ENCODE peak calls at places on chromosome 18, in four cellular contexts. C is nephron progenitor cell, G is bronchial epithelial cell, E is epithelial cell of esophagus. L is an unnamed sample.

GRCh38 chr18:135045-135444 is 23.3 kb upstream of the USP14 start:
- DNase-seq in C (no peak), G (no peak), E (no peak), L (no peak)

GRCh38 chr18:68623342-68623741 is 91.6 kb downstream of the TMX3 start:
- DNase-seq in C (peak), G (peak), E (peak), L (peak)

GRCh38 chr18:57040175-57040574 is 106.7 kb upstream of the BOD1L2 start:
- DNase-seq in C (no peak), G (no peak), E (no peak), L (no peak)

GRCh38 chr18:21262979-21263378 is 20.9 kb downstream of the GREB1L start:
- DNase-seq in C (no peak), G (peak), E (peak), L (no peak)

GRCh38 chr18:33749831-33750230 is 171.8 kb downstream of the ASXL3 start:
- DNase-seq in C (no peak), G (no peak), E (no peak), L (peak)

GRCh38 chr18:5584751-5585417 is 41.1 kb upstream of the EPB41L3 start:
- DNase-seq in C (no peak), G (peak), E (peak), L (no peak)

GRCh38 chr18:64245461-64245860 is 96.6 kb upstream of the LINC00305 start:
- DNase-seq in C (no peak), G (no peak), E (no peak), L (no peak)

GRCh38 chr18:48040457-48041110 is 110.1 kb upstream of the SMAD2 start:
- DNase-seq in C (no peak), G (no peak), E (no peak), L (no peak)

GRCh38 chr18:29840101-29840500 is 1202.4 kb downstream of the DSC3 start:
- DNase-seq in C (no peak), G (peak), E (peak), L (no peak)

GRCh38 chr18:75090336-75090735 is 118.6 kb downstream of the PTGR3 start:
- DNase-seq in C (no peak), G (no peak), E (no peak), L (no peak)

GRCh38 chr18:12766986-12767433 is 64.2 kb downstream of the PSMG2 start:
- DNase-seq in C (peak), G (no peak), E (no peak), L (peak)

GRCh38 chr18:25786778-25787177 is 303.6 kb downstream of the SS18 start:
- DNase-seq in C (no peak), G (peak), E (peak), L (no peak)

GRCh38 chr18:55317832-55318231 is 270.2 kb downstream of the TCF4 start:
- DNase-seq in C (no peak), G (no peak), E (no peak), L (no peak)

GRCh38 chr18:41391616-41392610 is 563.1 kb upstream of the PIK3C3 start:
- DNase-seq in C (peak), G (peak), E (peak), L (peak)

GRCh38 chr18:63150326-63150725 is 169.2 kb downstream of the BCL2 start:
- DNase-seq in C (no peak), G (no peak), E (no peak), L (no peak)

GRCh38 chr18:40055262-40055661 is 1899.8 kb upstream of the PIK3C3 start:
- DNase-seq in C (no peak), G (no peak), E (no peak), L (no peak)

GRCh38 chr18:68494802-68495560 is 219.9 kb downstream of the TMX3 start:
- DNase-seq in C (no peak), G (peak), E (peak), L (no peak)

GRCh38 chr18:5885337-5885736 is 10.0 kb downstream of the TMEM200C start:
- DNase-seq in C (no peak), G (no peak), E (no peak), L (no peak)

GRCh38 chr18:24136967-24137373 is 1.9 kb upstream of the CABYR start:
- DNase-seq in C (no peak), G (peak), E (peak), L (no peak)

GRCh38 chr18:13313006-13313661 is 94.6 kb downstream of the LDLRAD4 start:
- DNase-seq in C (no peak), G (no peak), E (no peak), L (no peak)

GRCh38 chr18:64115906-64116305 is 33.0 kb downstream of the LINC00305 start:
- DNase-seq in C (no peak), G (no peak), E (no peak), L (no peak)

GRCh38 chr18:29164993-29165599 is 988.2 kb upstream of the CDH2 start:
- DNase-seq in C (no peak), G (peak), E (peak), L (no peak)

GRCh38 chr18:6281874-6282273 is 132.8 kb downstream of the L3MBTL4 start:
- DNase-seq in C (no peak), G (no peak), E (no peak), L (no peak)

GRCh38 chr18:50454379-50455005 is 79.6 kb downstream of the SKA1 start:
- DNase-seq in C (no peak), G (peak), E (peak), L (no peak)

GRCh38 chr18:52343138-52343537 is 3.1 kb downstream of the DCC start:
- DNase-seq in C (no peak), G (no peak), E (no peak), L (no peak)

GRCh38 chr18:74836296-74837139 is 238.8 kb downstream of the ZNF407 start:
- DNase-seq in C (no peak), G (peak), E (peak), L (no peak)

GRCh38 chr18:61894751-61895524 is 2.1 kb upstream of the RNF152 start:
- DNase-seq in C (no peak), G (no peak), E (no peak), L (no peak)

GRCh38 chr18:68035709-68036522 is 519.4 kb upstream of the DSEL start:
- DNase-seq in C (no peak), G (no peak), E (no peak), L (no peak)

GRCh38 chr18:10240276-10240675 is 214.2 kb upstream of the APCDD1 start:
- DNase-seq in C (no peak), G (no peak), E (no peak), L (peak)

GRCh38 chr18:59993560-59993959 is 93.8 kb downstream of the PMAIP1 start:
- DNase-seq in C (no peak), G (no peak), E (peak), L (no peak)

GRCh38 chr18:59994357-59994756 is 94.6 kb downstream of the PMAIP1 start:
- DNase-seq in C (no peak), G (peak), E (peak), L (no peak)

GRCh38 chr18:59996370-59996966 is 96.7 kb downstream of the PMAIP1 start:
- DNase-seq in C (peak), G (peak), E (peak), L (peak)
- TF ChIP-seq CTCF in C (peak), G (peak), E (peak), L (peak)

GRCh38 chr18:80034068-80034851 is at the start of gene RBFA:
- DNase-seq in C (peak), G (peak), E (peak), L (peak)
- TF ChIP-seq CTCF in C (no peak), G (peak), E (peak), L (no peak)

DNA sequence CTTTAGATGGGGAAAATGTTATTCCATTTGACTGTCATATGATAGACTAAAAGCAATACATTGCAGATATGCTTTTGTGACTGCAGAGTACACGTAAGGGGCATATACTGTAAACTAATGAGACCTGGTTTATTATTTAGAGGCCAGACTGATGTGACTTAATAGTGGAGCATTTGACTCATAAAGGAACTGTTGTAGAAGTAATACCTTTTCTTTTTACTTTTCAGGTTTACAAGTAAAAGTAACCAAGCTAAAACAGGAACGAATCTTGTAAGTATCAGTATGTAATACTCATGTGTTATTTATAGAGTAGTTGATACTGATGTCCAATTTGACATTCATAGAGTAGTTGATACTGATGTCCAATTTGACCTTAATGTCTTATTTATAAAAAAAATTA is 13.1 kb downstream of the RBBP8 start:
- DNase-seq in C (no peak), G (no peak), E (no peak), L (no peak)
- TF ChIP-seq CTCF in C (no peak), G (no peak), E (no peak), L (no peak)

GRCh38 chr18:46555213-46555612 is 101.8 kb downstream of the LOXHD1 start:
- DNase-seq in C (no peak), G (no peak), E (no peak), L (no peak)

GRCh38 chr18:46554406-46554805 is 102.6 kb downstream of the LOXHD1 start:
- DNase-seq in C (no peak), G (no peak), E (no peak), L (no peak)

GRCh38 chr18:46559296-46559695 is 97.7 kb downstream of the LOXHD1 start:
- DNase-seq in C (no peak), G (no peak), E (no peak), L (no peak)

GRCh38 chr18:46556590-46557206 is 100.3 kb downstream of the LOXHD1 start:
- DNase-seq in C (no peak), G (no peak), E (no peak), L (no peak)

GRCh38 chr18:46555724-46556123 is 101.3 kb downstream of the LOXHD1 start:
- DNase-seq in C (peak), G (peak), E (peak), L (peak)
- TF ChIP-seq CTCF in C (peak), G (peak), E (peak), L (peak)

GRCh38 chr18:77423468-77423867 is 173.8 kb downstream of the GALR1 start:
- DNase-seq in C (no peak), G (no peak), E (no peak), L (no peak)

DNA sequence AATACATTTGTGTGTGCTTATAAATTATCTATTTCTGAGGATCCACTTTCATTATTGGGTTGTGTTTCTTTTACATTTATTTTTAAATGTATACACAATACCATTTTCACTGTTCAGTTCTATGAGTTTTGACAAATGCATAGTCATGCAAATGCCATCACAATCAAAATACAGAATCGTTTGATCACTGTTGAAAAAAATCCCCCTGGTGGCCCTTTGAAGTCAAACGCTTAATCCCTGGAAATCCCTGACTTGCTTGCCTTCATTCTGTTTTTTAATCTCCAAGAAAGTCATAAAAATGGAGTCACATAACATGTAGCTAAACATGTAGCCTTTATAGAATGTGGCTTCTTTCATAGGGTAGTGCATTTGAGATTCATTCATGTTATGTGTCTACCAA is 173.3 kb downstream of the GALR1 start:
- DNase-seq in C (no peak), G (no peak), E (no peak), L (no peak)
- TF ChIP-seq CTCF in C (no peak), G (no peak), E (no peak), L (peak)

GRCh38 chr18:35026407-35027061 is 14.7 kb upstream of the MAPRE2 start:
- DNase-seq in C (no peak), G (no peak), E (no peak), L (no peak)
- TF ChIP-seq CTCF in C (peak), G (no peak), E (no peak), L (no peak)

GRCh38 chr18:35410561-35410960 is 33.4 kb upstream of the ZNF396 start:
- DNase-seq in C (no peak), G (no peak), E (no peak), L (no peak)

GRCh38 chr18:35409921-35410320 is 32.8 kb upstream of the ZNF396 start:
- DNase-seq in C (no peak), G (peak), E (peak), L (no peak)

GRCh38 chr18:35406666-35407065 is 29.5 kb upstream of the ZNF396 start:
- DNase-seq in C (no peak), G (peak), E (peak), L (no peak)

GRCh38 chr18:35408843-35409261 is 31.7 kb upstream of the ZNF396 start:
- DNase-seq in C (no peak), G (no peak), E (no peak), L (no peak)

GRCh38 chr18:35407871-35408481 is 30.8 kb upstream of the ZNF396 start:
- DNase-seq in C (peak), G (peak), E (peak), L (no peak)
- TF ChIP-seq CTCF in C (peak), G (peak), E (peak), L (peak)